ENCODE peak calls at places on chromosomes 13 and 19, in five cellular contexts. F is caudate nucleus, I is GM23338, Y is upper lobe of right lung, E is uterus. G is an unnamed sample.

GRCh38 chr19:47780215-47780551 is 1.7 kb downstream of the SELENOW start:
- DNase-seq in F (no peak), I (no peak), Y (no peak), E (no peak), G (no peak)

GRCh38 chr19:28493881-28494280 is 719.1 kb downstream of the UQCRFS1 start:
- DNase-seq in F (no peak), I (peak; percentile 55), Y (no peak), E (no peak), G (no peak)

GRCh38 chr19:47661571-47661970 is 51.7 kb upstream of the EHD2 start:
- DNase-seq in F (no peak), I (no peak), Y (no peak), E (no peak), G (peak; percentile 24)

GRCh38 chr19:42628411-42629135 is 33.8 kb upstream of the CEACAM8 start:
- DNase-seq in F (no peak), I (no peak), Y (no peak), E (no peak), G (no peak)

GRCh38 chr13:111900390-111901180 is 166.4 kb upstream of the SOX1 start:
- DNase-seq in F (no peak), I (no peak), Y (no peak), E (no peak), G (no peak)

GRCh38 chr19:38409631-38410133 is 6.8 kb downstream of the FAM98C start:
- DNase-seq in F (no peak), I (no peak), Y (no peak), E (no peak), G (peak; percentile 79)

GRCh38 chr13:101714195-101714594 is 261.7 kb downstream of the ITGBL1 start:
- DNase-seq in F (no peak), I (no peak), Y (no peak), E (no peak), G (no peak)

GRCh38 chr13:46622918-46623256 is 69.9 kb downstream of the LRCH1 start:
- DNase-seq in F (no peak), I (no peak), Y (no peak), E (peak; percentile 85), G (peak; percentile 87)

GRCh38 chr19:7799640-7800355 is 30.2 kb upstream of the EVI5L start:
- DNase-seq in F (no peak), I (peak; percentile 94), Y (peak; percentile 78), E (peak; percentile 44), G (peak; percentile 84)

GRCh38 chr19:45885556-45886426 is at the start of gene IRF2BP1:
- DNase-seq in F (peak; percentile 86), I (peak; percentile 97), Y (peak; percentile 96), E (peak; percentile 94), G (peak; percentile 96)

GRCh38 chr13:106680796-106681482 is 113.0 kb upstream of the ARGLU1 start:
- DNase-seq in F (peak; percentile 7), I (peak; percentile 82), Y (no peak), E (no peak), G (no peak)

GRCh38 chr19:610801-611505 is 21.3 kb downstream of the HCN2 start:
- DNase-seq in F (no peak), I (no peak), Y (no peak), E (no peak), G (peak; percentile 95)

GRCh38 chr19:35559281-35559659 is 4.2 kb downstream of the ATP4A start:
- DNase-seq in F (no peak), I (peak; percentile 26), Y (no peak), E (no peak), G (no peak)

DNA sequence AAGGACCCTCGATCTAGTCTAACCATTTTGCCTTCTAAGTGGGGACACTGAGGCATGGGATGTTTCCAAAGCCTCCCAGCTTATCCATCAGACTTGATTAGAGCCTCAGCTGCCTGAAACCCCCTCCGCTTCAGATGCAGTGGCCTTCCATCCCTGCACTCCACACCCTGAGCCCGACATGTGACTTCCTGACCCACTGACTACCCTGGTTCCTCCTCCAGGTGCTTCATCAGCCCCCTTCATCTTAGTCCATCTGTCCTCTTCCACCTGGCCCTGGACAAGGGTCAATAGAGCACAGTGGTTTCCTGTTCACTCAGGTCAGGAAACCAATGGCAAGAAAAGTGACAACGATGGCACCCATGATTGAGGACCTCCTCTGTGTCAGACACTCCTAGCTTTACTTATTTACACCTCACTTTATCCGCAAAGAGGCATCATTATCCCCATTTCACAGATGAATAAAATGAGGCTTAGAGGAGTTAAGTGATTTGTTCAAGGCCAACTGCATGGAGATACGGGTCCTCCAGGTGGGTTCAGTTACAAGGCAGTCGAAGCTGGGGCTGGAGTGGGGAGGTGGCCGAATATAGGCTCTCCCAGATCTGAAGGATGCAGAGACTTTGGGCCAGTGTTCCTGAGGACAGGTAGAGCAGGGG is 81.6 kb upstream of the TM9SF2 start:
- DNase-seq in F (no peak), I (no peak), Y (peak; percentile 16), E (no peak), G (no peak)
- H3K27ac ChIP-seq in F (no peak overlapping the region), I (no peak overlapping the region), Y (no peak overlapping the region), E (no peak overlapping the region), G (no peak overlapping the region)

DNA sequence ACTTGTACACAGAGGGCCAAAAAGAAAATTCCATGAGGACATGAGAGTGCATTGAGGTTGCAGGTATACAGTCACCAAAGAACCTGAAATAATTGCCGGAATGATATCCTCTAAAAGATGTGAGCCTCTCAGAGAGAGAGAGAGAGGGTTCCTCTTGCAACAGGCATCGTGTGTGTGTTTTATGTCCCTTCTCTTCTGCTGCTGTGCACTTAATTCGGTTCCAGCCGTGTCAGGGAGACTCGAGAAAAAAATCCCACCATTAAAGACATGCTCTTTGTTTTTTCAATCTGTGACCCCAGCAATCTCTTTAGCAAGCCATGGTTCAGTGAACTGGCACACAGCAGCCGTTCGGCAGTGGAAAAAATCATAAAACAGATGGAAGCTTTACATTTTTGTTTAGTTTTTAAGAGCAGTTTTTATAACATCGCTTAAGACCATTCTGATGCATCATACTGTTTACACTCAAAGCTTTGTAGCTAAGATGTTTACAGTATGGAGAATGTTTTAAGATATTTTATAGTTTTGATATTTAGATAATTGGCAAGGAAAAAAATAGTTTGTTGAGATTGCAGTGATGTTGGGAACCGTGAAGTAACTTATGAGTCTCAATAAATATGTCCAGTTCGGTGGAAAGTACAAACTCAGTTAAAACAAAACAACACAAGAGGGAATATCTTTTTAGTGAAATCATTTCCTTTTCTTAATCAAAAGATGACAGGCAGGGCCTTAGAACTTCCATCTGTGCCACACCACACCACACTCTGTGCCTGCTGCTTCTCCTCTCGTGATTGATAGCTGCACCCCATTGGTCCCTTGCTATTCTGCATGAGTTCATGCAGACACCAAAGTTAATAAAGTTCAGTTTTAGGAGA is 31.2 kb upstream of the ZNF536 start:
- DNase-seq in F (no peak), I (no peak), Y (no peak), E (no peak), G (no peak)
- H3K27ac ChIP-seq in F (no peak overlapping the region), I (no peak overlapping the region), Y (no peak overlapping the region), E (no peak overlapping the region), G (no peak overlapping the region)

GRCh38 chr13:26185720-26186119 is 36.4 kb downstream of the RNF6 start:
- DNase-seq in F (no peak), I (no peak), Y (no peak), E (no peak), G (no peak)
- H3K27ac ChIP-seq in F (peak overlapping the region; percentile 79), I (no peak overlapping the region), Y (peak overlapping the region; percentile 84), E (peak overlapping the region; percentile 81), G (no peak overlapping the region)

GRCh38 chr13:40483601-40484000 is 182.8 kb downstream of the FOXO1 start:
- DNase-seq in F (no peak), I (no peak), Y (no peak), E (no peak), G (no peak)
- H3K27ac ChIP-seq in F (no peak overlapping the region), I (no peak overlapping the region), Y (no peak overlapping the region), E (no peak overlapping the region), G (no peak overlapping the region)

DNA sequence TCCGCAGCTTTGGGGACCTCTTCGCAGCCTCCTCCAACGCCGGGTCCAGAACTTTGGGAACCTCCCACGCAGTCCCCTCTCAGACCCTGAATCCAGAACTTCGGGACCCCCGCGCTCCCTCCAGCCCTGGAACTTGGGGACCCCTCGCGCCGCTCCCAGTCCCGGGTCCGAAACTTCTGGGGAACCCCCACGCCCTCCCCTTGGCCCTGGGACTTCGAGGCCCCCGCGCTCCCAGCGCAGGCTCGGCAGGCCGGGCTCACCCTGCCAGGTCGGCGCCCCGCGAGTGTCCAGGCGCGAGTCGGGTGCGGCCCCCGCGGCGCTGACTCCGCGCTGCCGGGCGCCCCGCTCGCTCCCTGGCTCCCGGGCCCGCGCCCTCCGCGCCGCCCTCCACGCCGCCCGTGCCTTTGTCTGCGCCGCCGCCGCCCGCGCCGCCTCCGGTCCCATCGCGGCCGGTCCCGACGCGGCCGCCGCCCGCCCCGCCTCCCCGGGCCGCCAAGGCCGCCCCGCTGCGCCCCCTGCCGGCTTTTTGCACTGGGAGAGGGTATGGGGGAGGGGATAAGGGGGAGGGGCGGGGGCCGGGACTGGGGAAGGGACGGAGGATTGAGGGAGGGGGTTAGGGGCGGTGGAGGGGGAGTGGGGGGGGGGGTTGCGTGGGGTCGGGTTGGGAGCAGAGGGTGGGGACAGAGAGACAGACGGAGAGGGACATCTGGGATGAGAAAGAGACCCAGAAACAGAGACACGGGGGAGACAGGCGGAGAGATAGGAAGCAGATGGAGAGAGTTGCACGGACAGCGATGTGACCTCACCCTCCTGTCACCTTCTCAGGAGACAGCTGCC is at the start of gene HOMER3:
- DNase-seq in F (peak; percentile 65), I (peak; percentile 80), Y (peak; percentile 91), E (peak; percentile 74), G (peak; percentile 72)
- H3K27ac ChIP-seq in F (peak within 1 kb of the TSS; percentile 44), I (no peak within 1 kb of the TSS), Y (peak within 1 kb of the TSS; percentile 42), E (peak within 1 kb of the TSS; percentile 76), G (no peak within 1 kb of the TSS)

GRCh38 chr13:34166406-34166805 is 348.5 kb downstream of the RFC3 start:
- DNase-seq in F (no peak), I (no peak), Y (no peak), E (no peak), G (no peak)

GRCh38 chr13:34176636-34177035 is 358.7 kb downstream of the RFC3 start:
- DNase-seq in F (no peak), I (no peak), Y (no peak), E (no peak), G (no peak)

GRCh38 chr13:34174671-34175145 is 356.8 kb downstream of the RFC3 start:
- DNase-seq in F (no peak), I (no peak), Y (no peak), E (no peak), G (no peak)

GRCh38 chr13:34172048-34172447 is 354.1 kb downstream of the RFC3 start:
- DNase-seq in F (no peak), I (no peak), Y (no peak), E (no peak), G (no peak)
- H3K27ac ChIP-seq in F (no peak overlapping the region), I (no peak overlapping the region), Y (no peak overlapping the region), E (no peak overlapping the region), G (no peak overlapping the region)

GRCh38 chr19:2719910-2720776 is 1.0 kb downstream of the DIRAS1 start:
- DNase-seq in F (no peak), I (peak; percentile 81), Y (no peak), E (no peak), G (peak; percentile 17)
- H3K27ac ChIP-seq in F (no peak overlapping the region), I (no peak overlapping the region), Y (no peak overlapping the region), E (peak overlapping the region; percentile 61), G (no peak overlapping the region)

DNA sequence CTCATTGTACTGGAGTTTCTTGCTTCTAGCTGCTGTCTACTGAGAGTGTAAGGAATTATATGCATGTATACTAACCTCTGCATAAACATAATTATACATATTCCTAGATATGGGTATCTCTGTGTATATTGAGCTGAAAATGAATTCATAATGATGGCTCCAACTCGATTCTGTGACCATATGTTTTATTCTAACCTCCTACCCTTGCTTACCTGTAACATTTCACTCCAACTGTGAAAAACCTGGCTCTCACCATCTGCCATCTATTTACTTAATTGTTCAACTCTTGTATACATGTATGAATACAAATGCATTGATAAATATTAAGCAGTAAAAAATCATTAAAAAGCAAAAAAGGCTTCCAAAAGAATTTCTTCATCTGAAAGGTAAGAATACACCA is 1729.5 kb upstream of the SPRY2 start:
- DNase-seq in F (no peak), I (no peak), Y (no peak), E (no peak), G (no peak)
- H3K27ac ChIP-seq in F (no peak overlapping the region), I (no peak overlapping the region), Y (no peak overlapping the region), E (no peak overlapping the region), G (no peak overlapping the region)